ENCODE peak calls at places on chromosomes 4 and X, in six cellular contexts. J is GM23338; I is H54; F is NCI-H1092; A is upper lobe of right lung; P is activated CD4-positive, CD25-positive, alpha-beta regulatory T cell treated with anti-CD3 and anti-CD28 coated beads, Interleukin-2, amount 50 U/mL, for 16 hours. T is an unnamed sample.

GRCh38 chr4:176761872-176762271 is 30.9 kb downstream of the VEGFC start:
- DNase-seq in P (no peak), F (no peak), I (no peak), A (no peak), J (no peak), T (no peak)

GRCh38 chr4:124953059-124953850 is 240.7 kb upstream of the ANKRD50 start:
- DNase-seq in P (no peak), J (no peak), I (no peak), F (no peak), A (no peak), T (no peak)

GRCh38 chr4:54709281-54709854 is 51.6 kb downstream of the KIT start:
- DNase-seq in I (no peak), F (no peak), A (no peak), P (no peak), J (no peak), T (no peak)

GRCh38 chrX:55342533-55343501 is 78.1 kb upstream of the PAGE3 start:
- DNase-seq in P (no peak), J (peak), I (peak), F (peak), A (no peak), T (peak)

GRCh38 chr4:146336413-146336807 is 122.1 kb downstream of the REELD1 start:
- DNase-seq in I (no peak), J (no peak), A (no peak), P (no peak), F (no peak), T (no peak)

GRCh38 chrX:102883491-102883890 is 53.6 kb upstream of the RAB40AL start:
- DNase-seq in P (no peak), A (no peak), J (no peak), I (no peak), F (no peak), T (no peak)

GRCh38 chrX:13304052-13304451 is 15.8 kb downstream of the ATXN3L start:
- DNase-seq in I (no peak), J (no peak), A (no peak), P (no peak), F (no peak), T (no peak)

GRCh38 chr4:176065365-176066249 is at the start of gene WDR17:
- DNase-seq in I (peak), F (peak), J (peak), A (peak), P (peak), T (peak)

GRCh38 chr4:4733663-4734062 is 125.8 kb upstream of the MSX1 start:
- DNase-seq in P (no peak), F (no peak), J (no peak), I (no peak), A (no peak), T (no peak)

GRCh38 chrX:154429708-154430107 is 1.2 kb downstream of the ATP6AP1 start:
- DNase-seq in P (no peak), F (no peak), I (no peak), J (no peak), A (no peak), T (no peak)

GRCh38 chr4:10032625-10033024 is 11.3 kb upstream of the SLC2A9 start:
- DNase-seq in F (no peak), I (peak), A (no peak), P (no peak), J (no peak), T (no peak)

GRCh38 chr4:54001558-54002365 is 62.6 kb downstream of the CHIC2 start:
- DNase-seq in F (no peak), A (no peak), J (peak), P (no peak), I (no peak), T (peak)

GRCh38 chrX:107154787-107155620 is 36.4 kb upstream of the RBM41 start:
- DNase-seq in F (no peak), I (no peak), J (no peak), P (no peak), A (no peak), T (peak)

GRCh38 chr4:181264908-181265307 is 978.3 kb upstream of the TENM3 start:
- DNase-seq in J (peak), A (no peak), I (no peak), F (no peak), P (no peak), T (peak)

GRCh38 chr4:42605264-42605663 is 51.6 kb downstream of the ATP8A1 start:
- DNase-seq in P (no peak), J (no peak), I (no peak), A (no peak), F (no peak), T (no peak)

GRCh38 chrX:13396887-13397286 is 77.0 kb upstream of the ATXN3L start:
- DNase-seq in J (no peak), F (no peak), I (no peak), A (no peak), P (no peak), T (no peak)

GRCh38 chr4:142353149-142353738 is 492.9 kb downstream of the INPP4B start:
- DNase-seq in A (no peak), I (no peak), J (peak), F (no peak), P (no peak), T (peak)

GRCh38 chr4:111959202-111959601 is 186.1 kb upstream of the FAM241A start:
- DNase-seq in P (no peak), J (no peak), F (no peak), I (no peak), A (no peak), T (no peak)

GRCh38 chr4:146165840-146166239 is 9.7 kb upstream of the LSM6 start:
- DNase-seq in J (no peak), I (no peak), F (no peak), A (no peak), P (no peak), T (no peak)

GRCh38 chrX:139200793-139201192 is 329.7 kb upstream of the F9 start:
- DNase-seq in P (no peak), F (no peak), A (no peak), I (no peak), J (no peak), T (no peak)

GRCh38 chrX:39484669-39485068 is 613.1 kb downstream of the BCOR start:
- DNase-seq in J (no peak), F (no peak), I (no peak), P (no peak), A (no peak), T (no peak)

GRCh38 chr4:188986271-188986689 is 847.0 kb downstream of the TRIML1 start:
- DNase-seq in J (no peak), P (no peak), F (no peak), I (no peak), A (no peak), T (no peak)

T was measured in iPS-NIHi11.